ENCODE peak calls at places on chromosomes 4 and X, in nine cellular contexts. C is prostate gland, P is stomach, Y is spleen, J is transverse colon, K is suprapubic skin, S is breast epithelium, W is GM12878, R is HCT116. U is an unnamed sample.

GRCh38 chrX:82320554-82320953 is 1118.7 kb downstream of the SH3BGRL start:
- DNase-seq in R (no peak), K (no peak), Y (no peak), J (no peak), S (no peak), P (no peak), W (no peak), C (no peak), U (no peak)

GRCh38 chr4:139603576-139604387 is 47.8 kb upstream of the SETD7 start:
- DNase-seq in R (peak; percentile 49), W (peak; percentile 8), Y (no peak), P (no peak), C (peak; percentile 43), K (no peak), J (peak; percentile 23), S (no peak), U (no peak)

GRCh38 chr4:81032174-81032551 is 1.7 kb downstream of the BMP3 start:
- DNase-seq in K (no peak), S (no peak), C (no peak), P (no peak), W (no peak), R (no peak), Y (no peak), J (no peak), U (no peak)

GRCh38 chrX:12610079-12610478 is 181.1 kb upstream of the PRPS2 start:
- DNase-seq in S (no peak), R (no peak), P (no peak), Y (no peak), C (no peak), W (no peak), J (no peak), K (no peak), U (no peak)

GRCh38 chrX:140503230-140503585 is 1.7 kb downstream of the SOX3 start:
- DNase-seq in K (no peak), R (no peak), J (no peak), S (no peak), C (no peak), Y (no peak), W (no peak), P (no peak), U (no peak)

GRCh38 chrX:155745792-155746191 is 133.0 kb upstream of the TMLHE start:
- DNase-seq in S (no peak), J (peak; percentile 66), K (no peak), P (peak; percentile 47), C (no peak), R (peak; percentile 12), Y (no peak), W (no peak), U (no peak)

GRCh38 chr4:108173599-108174057 is 4.9 kb upstream of the LEF1 start:
- DNase-seq in K (no peak), J (no peak), R (no peak), W (no peak), Y (no peak), C (no peak), S (no peak), P (no peak), U (no peak)

GRCh38 chrX:12865359-12865758 is 1.5 kb upstream of the TLR7 start:
- DNase-seq in W (no peak), P (no peak), C (no peak), J (no peak), Y (no peak), K (no peak), S (no peak), R (no peak), U (no peak)

GRCh38 chr4:25938251-25939186 is 24.5 kb downstream of the SMIM20 start:
- DNase-seq in S (no peak), W (peak; percentile 85), Y (no peak), P (no peak), C (no peak), K (no peak), R (no peak), J (no peak), U (no peak)

GRCh38 chrX:132908891-132909290 is 49.5 kb downstream of the HS6ST2 start:
- DNase-seq in J (no peak), R (no peak), Y (no peak), P (no peak), W (no peak), C (no peak), K (no peak), S (no peak), U (no peak)

GRCh38 chr4:183738961-183739360 is 79.9 kb downstream of the TRAPPC11 start:
- DNase-seq in C (no peak), S (no peak), W (no peak), Y (no peak), K (no peak), J (no peak), P (no peak), R (no peak), U (no peak)

GRCh38 chr4:40749717-40750460 is at the start of gene NSUN7:
- DNase-seq in Y (peak; percentile 88), J (peak; percentile 88), K (no peak), W (no peak), S (peak; percentile 64), R (no peak), P (peak; percentile 85), C (peak; percentile 75), U (peak; percentile 75)

GRCh38 chr4:72318771-72319170 is 250.2 kb downstream of the ADAMTS3 start:
- DNase-seq in R (no peak), S (no peak), J (no peak), P (no peak), K (no peak), C (no peak), W (no peak), Y (no peak), U (no peak)

GRCh38 chr4:53899544-53900274 is 164.7 kb downstream of the CHIC2 start:
- DNase-seq in K (no peak), S (no peak), R (no peak), J (no peak), C (no peak), P (no peak), W (no peak), Y (no peak), U (no peak)

GRCh38 chrX:1686642-1687041 is 71.8 kb downstream of the ASMT start:
- DNase-seq in K (no peak), Y (no peak), J (no peak), S (no peak), P (no peak), C (no peak), W (no peak), R (no peak), U (no peak)

GRCh38 chrX:130224810-130225209 is 43.9 kb downstream of the ZNF280C start:
- DNase-seq in J (no peak), W (no peak), S (no peak), Y (no peak), K (no peak), P (no peak), R (no peak), C (no peak), U (no peak)

DNA sequence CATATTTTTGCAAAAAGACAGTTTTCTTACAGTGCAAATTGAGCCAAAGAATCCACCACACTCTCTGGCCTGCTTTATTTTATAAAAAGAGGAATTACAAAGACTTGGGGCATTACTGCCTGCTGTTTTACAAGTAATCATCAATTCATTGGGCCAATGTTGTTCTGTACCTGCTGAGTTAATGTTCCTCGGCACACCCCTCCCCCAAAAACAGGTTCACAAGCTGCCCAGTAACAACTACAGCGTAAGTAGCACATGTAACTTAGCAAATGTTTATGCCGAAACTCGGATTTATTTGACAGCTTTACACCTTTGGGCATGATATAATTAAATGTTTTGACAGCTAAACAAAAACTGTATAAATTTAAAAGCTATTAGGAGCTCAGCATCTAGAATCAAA is 214.6 kb upstream of the MAB21L2 start:
- DNase-seq in P (no peak), C (no peak), J (no peak), Y (no peak), W (no peak), R (no peak), S (no peak), K (no peak), U (peak; percentile 69)
- TF ChIP-seq POLR2AphosphoS5 in P (no peak), C (no peak), J (peak; percentile 38), Y (no peak), W (no peak), R (no peak), S (no peak), K (no peak), U (peak; percentile 59)

GRCh38 chr4:104489731-104490095 is 5.0 kb downstream of the CXXC4 start:
- DNase-seq in S (no peak), R (no peak), K (no peak), W (no peak), P (no peak), Y (no peak), J (no peak), C (no peak), U (no peak)

GRCh38 chr4:104488151-104488550 is 6.5 kb downstream of the CXXC4 start:
- DNase-seq in C (no peak), K (no peak), P (no peak), S (no peak), Y (no peak), J (no peak), W (no peak), R (no peak), U (no peak)

GRCh38 chr4:104490096-104490769 is 4.5 kb downstream of the CXXC4 start:
- DNase-seq in Y (no peak), R (no peak), K (no peak), W (peak; percentile 83), J (peak; percentile 42), P (no peak), S (no peak), C (peak; percentile 20), U (peak; percentile 61)

GRCh38 chr4:104487105-104487504 is 7.6 kb downstream of the CXXC4 start:
- DNase-seq in Y (no peak), S (no peak), K (no peak), J (no peak), C (no peak), P (no peak), R (no peak), W (no peak), U (no peak)

GRCh38 chr4:104486702-104487101 is 8.0 kb downstream of the CXXC4 start:
- DNase-seq in W (no peak), J (no peak), R (no peak), K (no peak), P (no peak), Y (no peak), C (no peak), S (no peak), U (no peak)
- H3K27me3 ChIP-seq in W (no peaks in the 10 kb centered on the region), J (peaks cover 3% of the 10 kb centered on the region), R (no peaks in the 10 kb centered on the region), K (no peaks in the 10 kb centered on the region), P (peaks cover 13% of the 10 kb centered on the region), Y (peaks cover 19% of the 10 kb centered on the region), C (no peaks in the 10 kb centered on the region), S (no peaks in the 10 kb centered on the region), U (no peaks in the 10 kb centered on the region)

DNA sequence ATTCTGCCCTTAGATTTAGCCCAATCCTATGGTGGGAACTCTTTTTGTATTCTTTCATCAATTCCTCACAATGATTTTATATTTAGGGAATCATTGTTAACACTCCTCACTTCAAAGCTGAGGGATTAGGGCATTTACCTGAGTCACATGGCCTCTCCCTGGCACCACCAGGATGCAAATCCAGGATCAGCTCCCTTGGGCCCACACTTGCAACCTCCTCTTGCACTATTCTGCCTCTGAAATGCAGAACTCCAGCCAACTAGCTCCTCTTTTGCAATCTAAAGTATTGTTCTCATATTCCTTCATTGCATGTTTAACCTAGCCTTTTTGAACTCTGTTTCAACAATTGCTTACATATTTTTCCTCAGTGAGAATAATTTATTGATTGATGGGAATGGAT is 3.2 kb upstream of the RELL1 start:
- DNase-seq in S (no peak), K (no peak), P (no peak), J (no peak), C (no peak), R (no peak), Y (no peak), W (no peak), U (no peak)
- TF ChIP-seq POLR2AphosphoS5 in S (no peak), K (no peak), P (no peak), J (no peak), C (no peak), R (no peak), Y (no peak), W (no peak), U (no peak)

GRCh38 chrX:116173006-116173405 is 2.5 kb downstream of the AGTR2 start:
- DNase-seq in W (no peak), P (no peak), C (no peak), J (no peak), Y (no peak), K (no peak), S (no peak), R (no peak), U (no peak)
- H3K27me3 ChIP-seq in W (no peaks in the 10 kb centered on the region), P (no peaks in the 10 kb centered on the region), C (no peaks in the 10 kb centered on the region), J (no peaks in the 10 kb centered on the region), Y (no peaks in the 10 kb centered on the region), K (no peaks in the 10 kb centered on the region), S (no peaks in the 10 kb centered on the region), R (no peaks in the 10 kb centered on the region), U (no peaks in the 10 kb centered on the region)

U was measured in sigmoid colon.